ENCODE peak calls at places on chromosome 6, in eight cellular contexts. One of them, this sample, is unnamed.

GRCh38 chr6:140544431-140544830 is 1170.0 kb upstream of the CITED2 start:
- DNase-seq in H1: no peak
- DNase-seq in spleen: no peak
- DNase-seq in stomach: no peak
- DNase-seq in GM12878: no peak
- DNase-seq in HCT116: no peak
- DNase-seq in esophagus muscularis mucosa: no peak
- DNase-seq in sigmoid colon: no peak
- DNase-seq in this sample: no peak

GRCh38 chr6:25872804-25873203 is 1.2 kb downstream of the SLC17A3 start:
- DNase-seq in H1: no peak
- DNase-seq in spleen: no peak
- DNase-seq in stomach: no peak
- DNase-seq in GM12878: no peak
- DNase-seq in HCT116: no peak
- DNase-seq in esophagus muscularis mucosa: no peak
- DNase-seq in sigmoid colon: no peak
- DNase-seq in this sample: no peak

GRCh38 chr6:91744576-91744975 is 1157.7 kb upstream of the MAP3K7 start:
- DNase-seq in H1: no peak
- DNase-seq in spleen: no peak
- DNase-seq in stomach: no peak
- DNase-seq in GM12878: no peak
- DNase-seq in HCT116: no peak
- DNase-seq in esophagus muscularis mucosa: no peak
- DNase-seq in sigmoid colon: no peak
- DNase-seq in this sample: no peak

GRCh38 chr6:99589290-99589672 is 17.4 kb upstream of the PRDM13 start:
- DNase-seq in H1: peak; percentile 58
- DNase-seq in spleen: peak; percentile 77
- DNase-seq in stomach: no peak
- DNase-seq in GM12878: no peak
- DNase-seq in HCT116: no peak
- DNase-seq in esophagus muscularis mucosa: peak; percentile 66
- DNase-seq in sigmoid colon: peak; percentile 59
- DNase-seq in this sample: no peak

GRCh38 chr6:11296449-11297375 is 64.2 kb upstream of the NEDD9 start:
- DNase-seq in H1: no peak
- DNase-seq in spleen: no peak
- DNase-seq in stomach: no peak
- DNase-seq in GM12878: no peak
- DNase-seq in HCT116: no peak
- DNase-seq in esophagus muscularis mucosa: no peak
- DNase-seq in sigmoid colon: no peak
- DNase-seq in this sample: no peak

GRCh38 chr6:26104457-26105108 is 17.4 kb downstream of the HFE start:
- DNase-seq in H1: peak; percentile 56
- DNase-seq in spleen: peak; percentile 79
- DNase-seq in stomach: no peak
- DNase-seq in GM12878: no peak
- DNase-seq in HCT116: peak; percentile 36
- DNase-seq in esophagus muscularis mucosa: no peak
- DNase-seq in sigmoid colon: no peak
- DNase-seq in this sample: no peak

GRCh38 chr6:35808688-35809087 is 3.5 kb downstream of the LHFPL5 start:
- DNase-seq in H1: no peak
- DNase-seq in spleen: no peak
- DNase-seq in stomach: no peak
- DNase-seq in GM12878: no peak
- DNase-seq in HCT116: no peak
- DNase-seq in esophagus muscularis mucosa: no peak
- DNase-seq in sigmoid colon: no peak
- DNase-seq in this sample: no peak

GRCh38 chr6:157229733-157230132 is 93.6 kb downstream of the TMEM242 start:
- DNase-seq in H1: no peak
- DNase-seq in spleen: no peak
- DNase-seq in stomach: no peak
- DNase-seq in GM12878: no peak
- DNase-seq in HCT116: no peak
- DNase-seq in esophagus muscularis mucosa: no peak
- DNase-seq in sigmoid colon: peak; percentile 42
- DNase-seq in this sample: no peak

GRCh38 chr6:35015996-35016395 is 125.1 kb downstream of the TCP11 start:
- DNase-seq in H1: no peak
- DNase-seq in spleen: no peak
- DNase-seq in stomach: no peak
- DNase-seq in GM12878: no peak
- DNase-seq in HCT116: no peak
- DNase-seq in esophagus muscularis mucosa: no peak
- DNase-seq in sigmoid colon: no peak
- DNase-seq in this sample: no peak

GRCh38 chr6:20001286-20001685 is 164.1 kb downstream of the ID4 start:
- DNase-seq in H1: no peak
- DNase-seq in spleen: no peak
- DNase-seq in stomach: no peak
- DNase-seq in GM12878: no peak
- DNase-seq in HCT116: no peak
- DNase-seq in esophagus muscularis mucosa: peak; percentile 74
- DNase-seq in sigmoid colon: no peak
- DNase-seq in this sample: no peak

GRCh38 chr6:21891065-21891464 is 297.5 kb downstream of the SOX4 start:
- DNase-seq in H1: no peak
- DNase-seq in spleen: no peak
- DNase-seq in stomach: no peak
- DNase-seq in GM12878: no peak
- DNase-seq in HCT116: no peak
- DNase-seq in esophagus muscularis mucosa: no peak
- DNase-seq in sigmoid colon: no peak
- DNase-seq in this sample: no peak

GRCh38 chr6:106782524-106783265 is 153.3 kb downstream of the QRSL1 start:
- DNase-seq in H1: no peak
- DNase-seq in spleen: no peak
- DNase-seq in stomach: peak; percentile 81
- DNase-seq in GM12878: no peak
- DNase-seq in HCT116: no peak
- DNase-seq in esophagus muscularis mucosa: no peak
- DNase-seq in sigmoid colon: no peak
- DNase-seq in this sample: no peak

GRCh38 chr6:135380793-135381192 is 116.7 kb downstream of the AHI1 start:
- DNase-seq in H1: no peak
- DNase-seq in spleen: no peak
- DNase-seq in stomach: no peak
- DNase-seq in GM12878: no peak
- DNase-seq in HCT116: no peak
- DNase-seq in esophagus muscularis mucosa: no peak
- DNase-seq in sigmoid colon: no peak
- DNase-seq in this sample: no peak

GRCh38 chr6:107704377-107705013 is 119.6 kb downstream of the SCML4 start:
- DNase-seq in H1: no peak
- DNase-seq in spleen: no peak
- DNase-seq in stomach: no peak
- DNase-seq in GM12878: no peak
- DNase-seq in HCT116: peak; percentile 18
- DNase-seq in esophagus muscularis mucosa: no peak
- DNase-seq in sigmoid colon: no peak
- DNase-seq in this sample: peak; percentile 7

GRCh38 chr6:52574709-52575489 is 2.0 kb downstream of the TRAM2 start:
- DNase-seq in H1: no peak
- DNase-seq in spleen: peak; percentile 82
- DNase-seq in stomach: peak; percentile 53
- DNase-seq in GM12878: peak; percentile 36
- DNase-seq in HCT116: no peak
- DNase-seq in esophagus muscularis mucosa: no peak
- DNase-seq in sigmoid colon: peak; percentile 73
- DNase-seq in this sample: no peak

GRCh38 chr6:53623497-53623896 is 42.1 kb downstream of the KLHL31 start:
- DNase-seq in H1: no peak
- DNase-seq in spleen: no peak
- DNase-seq in stomach: no peak
- DNase-seq in GM12878: no peak
- DNase-seq in HCT116: no peak
- DNase-seq in esophagus muscularis mucosa: no peak
- DNase-seq in sigmoid colon: no peak
- DNase-seq in this sample: no peak

GRCh38 chr6:41209547-41209951 is 8.6 kb upstream of the TREML2 start:
- DNase-seq in H1: peak; percentile 29
- DNase-seq in spleen: no peak
- DNase-seq in stomach: no peak
- DNase-seq in GM12878: no peak
- DNase-seq in HCT116: no peak
- DNase-seq in esophagus muscularis mucosa: peak; percentile 82
- DNase-seq in sigmoid colon: no peak
- DNase-seq in this sample: no peak

GRCh38 chr6:44275749-44276648 is 5.7 kb downstream of the TMEM151B start:
- DNase-seq in H1: no peak
- DNase-seq in spleen: no peak
- DNase-seq in stomach: no peak
- DNase-seq in GM12878: no peak
- DNase-seq in HCT116: no peak
- DNase-seq in esophagus muscularis mucosa: no peak
- DNase-seq in sigmoid colon: no peak
- DNase-seq in this sample: no peak

GRCh38 chr6:82013561-82014275 is 233.8 kb downstream of the IBTK start:
- DNase-seq in H1: no peak
- DNase-seq in spleen: no peak
- DNase-seq in stomach: no peak
- DNase-seq in GM12878: no peak
- DNase-seq in HCT116: no peak
- DNase-seq in esophagus muscularis mucosa: no peak
- DNase-seq in sigmoid colon: no peak
- DNase-seq in this sample: no peak

GRCh38 chr6:134065706-134066105 is 13.3 kb upstream of the SLC2A12 start:
- DNase-seq in H1: no peak
- DNase-seq in spleen: no peak
- DNase-seq in stomach: no peak
- DNase-seq in GM12878: no peak
- DNase-seq in HCT116: peak; percentile 32
- DNase-seq in esophagus muscularis mucosa: no peak
- DNase-seq in sigmoid colon: no peak
- DNase-seq in this sample: no peak

GRCh38 chr6:42450314-42451145 is 1.2 kb downstream of the TRERF1 start:
- DNase-seq in H1: no peak
- DNase-seq in spleen: no peak
- DNase-seq in stomach: no peak
- DNase-seq in GM12878: no peak
- DNase-seq in HCT116: no peak
- DNase-seq in esophagus muscularis mucosa: peak; percentile 92
- DNase-seq in sigmoid colon: no peak
- DNase-seq in this sample: no peak

GRCh38 chr6:100456881-100457220 is 7.9 kb downstream of the SIM1 start:
- DNase-seq in H1: no peak
- DNase-seq in spleen: no peak
- DNase-seq in stomach: no peak
- DNase-seq in GM12878: no peak
- DNase-seq in HCT116: no peak
- DNase-seq in esophagus muscularis mucosa: no peak
- DNase-seq in sigmoid colon: no peak
- DNase-seq in this sample: no peak

GRCh38 chr6:34773906-34774305 is 16.6 kb downstream of the SNRPC start:
- DNase-seq in H1: no peak
- DNase-seq in spleen: no peak
- DNase-seq in stomach: no peak
- DNase-seq in GM12878: no peak
- DNase-seq in HCT116: no peak
- DNase-seq in esophagus muscularis mucosa: no peak
- DNase-seq in sigmoid colon: no peak
- DNase-seq in this sample: no peak

GRCh38 chr6:131761762-131762067 is 46.1 kb upstream of the ENPP1 start:
- DNase-seq in H1: no peak
- DNase-seq in spleen: no peak
- DNase-seq in stomach: no peak
- DNase-seq in GM12878: no peak
- DNase-seq in HCT116: no peak
- DNase-seq in esophagus muscularis mucosa: no peak
- DNase-seq in sigmoid colon: no peak
- DNase-seq in this sample: no peak
- TF ChIP-seq POLR2AphosphoS5 in H1: no peak
- TF ChIP-seq POLR2AphosphoS5 in spleen: no peak
- TF ChIP-seq POLR2AphosphoS5 in stomach: no peak
- TF ChIP-seq POLR2AphosphoS5 in GM12878: no peak
- TF ChIP-seq POLR2AphosphoS5 in HCT116: no peak
- TF ChIP-seq POLR2AphosphoS5 in esophagus muscularis mucosa: no peak
- TF ChIP-seq POLR2AphosphoS5 in sigmoid colon: no peak
- TF ChIP-seq POLR2AphosphoS5 in this sample: no peak

GRCh38 chr6:87139236-87139635 is 16.1 kb upstream of the ZNF292 start:
- DNase-seq in H1: no peak
- DNase-seq in spleen: no peak
- DNase-seq in stomach: no peak
- DNase-seq in GM12878: no peak
- DNase-seq in HCT116: peak; percentile 54
- DNase-seq in esophagus muscularis mucosa: no peak
- DNase-seq in sigmoid colon: no peak
- DNase-seq in this sample: no peak
- TF ChIP-seq CTCF in H1: peak; percentile 61
- TF ChIP-seq CTCF in spleen: peak; percentile 80
- TF ChIP-seq CTCF in stomach: no peak
- TF ChIP-seq CTCF in GM12878: peak; percentile 84
- TF ChIP-seq CTCF in HCT116: peak; percentile 84
- TF ChIP-seq CTCF in esophagus muscularis mucosa: peak; percentile 56
- TF ChIP-seq CTCF in sigmoid colon: peak; percentile 52
- TF ChIP-seq CTCF in this sample: peak; percentile 78

DNA sequence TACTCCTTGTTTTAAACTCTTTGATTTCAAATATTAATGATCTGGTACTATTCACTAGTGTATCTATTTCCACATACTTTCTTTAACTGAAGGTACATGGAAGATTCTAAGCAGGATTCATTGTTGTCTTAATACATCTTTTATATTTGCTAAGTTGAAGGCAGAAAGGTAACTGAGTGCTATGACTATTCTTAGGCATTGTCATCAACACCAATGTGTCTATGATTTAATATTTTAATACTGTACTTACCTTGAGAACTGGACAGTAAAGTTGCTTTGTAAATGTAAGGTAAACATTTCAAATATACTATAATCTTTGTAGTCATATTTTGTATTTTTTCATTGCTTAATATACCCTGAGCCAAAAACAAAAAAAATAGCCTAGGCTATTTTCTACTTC is 8.9 kb upstream of the BTBD9 start:
- DNase-seq in H1: no peak
- DNase-seq in spleen: no peak
- DNase-seq in stomach: no peak
- DNase-seq in GM12878: no peak
- DNase-seq in HCT116: no peak
- DNase-seq in esophagus muscularis mucosa: no peak
- DNase-seq in sigmoid colon: no peak
- DNase-seq in this sample: no peak
- TF ChIP-seq POLR2AphosphoS5 in H1: no peak
- TF ChIP-seq POLR2AphosphoS5 in spleen: no peak
- TF ChIP-seq POLR2AphosphoS5 in stomach: no peak
- TF ChIP-seq POLR2AphosphoS5 in GM12878: no peak
- TF ChIP-seq POLR2AphosphoS5 in HCT116: no peak
- TF ChIP-seq POLR2AphosphoS5 in esophagus muscularis mucosa: no peak
- TF ChIP-seq POLR2AphosphoS5 in sigmoid colon: no peak
- TF ChIP-seq POLR2AphosphoS5 in this sample: no peak

DNA sequence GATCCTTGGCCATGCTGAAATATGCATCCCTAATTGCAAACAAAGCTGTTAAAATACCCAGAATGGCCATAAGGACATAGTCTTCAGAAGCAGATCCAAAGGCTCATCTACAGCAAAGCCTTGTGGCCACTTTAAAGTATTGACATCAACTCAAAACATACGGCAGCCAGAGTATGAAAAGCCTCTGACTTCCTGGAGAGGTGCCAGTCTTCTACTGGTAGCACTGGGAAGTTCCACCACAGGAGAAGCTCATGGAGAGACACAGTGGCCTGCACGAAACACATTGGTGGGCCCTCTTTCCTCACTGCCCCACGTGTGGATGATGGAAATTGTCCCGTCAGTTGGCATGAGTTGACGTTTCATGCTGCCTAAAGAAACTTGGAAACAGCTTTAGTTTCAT is 202.6 kb upstream of the HEY2 start:
- DNase-seq in H1: no peak
- DNase-seq in spleen: no peak
- DNase-seq in stomach: no peak
- DNase-seq in GM12878: no peak
- DNase-seq in HCT116: peak; percentile 13
- DNase-seq in esophagus muscularis mucosa: no peak
- DNase-seq in sigmoid colon: no peak
- DNase-seq in this sample: no peak
- TF ChIP-seq CTCF in H1: peak; percentile 2
- TF ChIP-seq CTCF in spleen: no peak
- TF ChIP-seq CTCF in stomach: no peak
- TF ChIP-seq CTCF in GM12878: no peak
- TF ChIP-seq CTCF in HCT116: peak; percentile 20
- TF ChIP-seq CTCF in esophagus muscularis mucosa: no peak
- TF ChIP-seq CTCF in sigmoid colon: no peak
- TF ChIP-seq CTCF in this sample: no peak

This sample was measured in Panc1.